ENCODE peak calls at places on chromosomes 5 and 9, in six cellular contexts. Z is uterus, B is spleen, O is cardiac muscle cell, K is AG04450, G is tibial nerve. W is an unnamed sample.

GRCh38 chr5:132812949-132813598 is at the start of gene SOWAHA:
- DNase-seq in K (no peak), G (no peak), B (no peak), O (no peak), Z (no peak), W (no peak)

GRCh38 chr5:115599502-115599901 is 2.8 kb downstream of the TICAM2 start:
- DNase-seq in O (peak; percentile 68), Z (no peak), K (no peak), G (no peak), B (peak; percentile 62), W (no peak)

GRCh38 chr9:22580788-22581187 is 134.2 kb downstream of the DMRTA1 start:
- DNase-seq in Z (no peak), B (no peak), G (no peak), K (no peak), O (no peak), W (no peak)

GRCh38 chr5:72185717-72186388 is 78.6 kb downstream of the MAP1B start:
- DNase-seq in G (peak; percentile 48), O (peak; percentile 30), Z (no peak), K (no peak), B (no peak), W (no peak)

GRCh38 chr9:90890146-90890545 is 88.5 kb downstream of the SYK start:
- DNase-seq in Z (no peak), K (no peak), G (no peak), B (no peak), O (no peak), W (no peak)

GRCh38 chr9:90368241-90368640 is 274.4 kb downstream of the DIRAS2 start:
- DNase-seq in G (no peak), B (no peak), K (no peak), Z (no peak), O (no peak), W (no peak)

GRCh38 chr9:92392690-92393089 is 11.7 kb downstream of the OGN start:
- DNase-seq in Z (no peak), G (no peak), B (no peak), K (no peak), O (no peak), W (no peak)

GRCh38 chr9:95645579-95645978 is 128.8 kb upstream of the PTCH1 start:
- DNase-seq in B (no peak), K (no peak), O (no peak), G (no peak), Z (no peak), W (no peak)

GRCh38 chr9:91586282-91586681 is 162.7 kb upstream of the NFIL3 start:
- DNase-seq in Z (no peak), B (no peak), O (no peak), K (no peak), G (no peak), W (no peak)

GRCh38 chr5:149583394-149583793 is 2.1 kb downstream of the ARHGEF37 start:
- DNase-seq in G (peak; percentile 37), O (peak; percentile 38), B (no peak), K (no peak), Z (peak; percentile 38), W (no peak)

GRCh38 chr5:126445502-126446174 is 22.4 kb downstream of the GRAMD2B start:
- DNase-seq in Z (no peak), K (no peak), G (no peak), B (no peak), O (no peak), W (no peak)

GRCh38 chr5:38379360-38379827 is 121.0 kb downstream of the EGFLAM start:
- DNase-seq in K (no peak), O (peak; percentile 21), B (no peak), G (no peak), Z (no peak), W (no peak)

GRCh38 chr9:35277649-35278359 is 116.0 kb downstream of the UNC13B start:
- DNase-seq in G (peak; percentile 33), O (peak; percentile 86), Z (no peak), B (no peak), K (peak; percentile 13), W (no peak)

GRCh38 chr5:142749321-142749720 is 20.9 kb upstream of the ARHGAP26 start:
- DNase-seq in G (no peak), O (peak; percentile 64), K (peak; percentile 20), Z (no peak), B (no peak), W (no peak)

DNA sequence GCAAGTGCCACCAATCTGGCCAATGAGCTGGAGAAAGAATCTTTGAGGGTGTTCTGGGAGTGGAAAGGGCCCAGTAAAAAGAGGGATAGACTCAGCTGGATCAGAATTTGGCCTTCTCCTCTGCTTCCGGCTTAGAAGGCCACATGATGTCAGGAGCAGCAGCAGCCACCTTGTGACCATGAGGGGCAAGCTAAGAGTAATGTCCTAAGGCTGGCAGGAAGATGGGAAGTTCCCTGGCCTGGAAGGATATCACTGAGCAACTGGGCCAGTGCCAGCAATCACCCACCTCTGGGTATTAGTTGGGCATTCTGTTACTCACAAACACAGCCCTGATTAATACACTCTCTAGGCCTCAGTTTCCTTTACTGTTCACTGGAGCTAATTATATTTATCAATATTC is 44.2 kb downstream of the TSPAN17 start:
- DNase-seq in K (no peak), B (no peak), G (no peak), Z (no peak), O (no peak), W (no peak)
- H3K27me3 ChIP-seq in K (peaks cover 45% of the 10 kb centered on the region), B (peaks cover 6% of the 10 kb centered on the region), G (peaks cover 53% of the 10 kb centered on the region), Z (no peaks in the 10 kb centered on the region), O (peaks cover 8% of the 10 kb centered on the region), W (no peaks in the 10 kb centered on the region)

DNA sequence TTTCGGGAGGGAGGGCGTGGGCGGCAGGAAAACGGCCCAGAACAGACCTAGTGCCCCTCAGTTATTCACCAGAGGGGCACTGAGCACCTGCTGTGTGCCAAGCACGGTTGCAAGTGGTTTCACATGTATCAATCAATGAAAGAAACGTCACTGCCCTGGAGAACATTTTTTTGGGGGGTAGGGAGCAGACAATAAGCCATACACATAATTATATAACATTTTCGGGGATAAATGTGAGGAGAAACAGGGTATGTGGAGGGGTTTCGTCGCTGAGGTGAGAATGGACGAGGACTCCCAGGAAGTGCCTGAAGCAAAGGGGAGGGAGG is 444 bp upstream of the ZNF354A start:
- DNase-seq in Z (no peak), O (no peak), B (no peak), K (no peak), G (no peak), W (no peak)
- H3K4me3 ChIP-seq in Z (peak overlapping the region; percentile 86), O (no peak overlapping the region), B (peak overlapping the region; percentile 93), K (peak overlapping the region; percentile 63), G (no peak overlapping the region), W (peak overlapping the region; percentile 93)

GRCh38 chr5:140037012-140037411 is 6.1 kb downstream of the NRG2 start:
- DNase-seq in Z (no peak), O (no peak), K (no peak), G (no peak), B (no peak), W (no peak)

GRCh38 chr5:140038373-140038957 is 4.6 kb downstream of the NRG2 start:
- DNase-seq in K (peak; percentile 7), B (no peak), O (peak; percentile 30), G (no peak), Z (no peak), W (no peak)

GRCh38 chr5:140039561-140039960 is 3.5 kb downstream of the NRG2 start:
- DNase-seq in B (no peak), Z (no peak), G (no peak), K (no peak), O (peak; percentile 15), W (no peak)

GRCh38 chr5:140040358-140040757 is 2.7 kb downstream of the NRG2 start:
- DNase-seq in G (no peak), B (no peak), O (no peak), Z (no peak), K (no peak), W (no peak)

GRCh38 chr5:140035881-140036280 is 7.2 kb downstream of the NRG2 start:
- DNase-seq in G (no peak), O (no peak), B (no peak), Z (no peak), K (no peak), W (no peak)
- H3K27me3 ChIP-seq in G (peaks cover 6% of the 10 kb centered on the region), O (no peaks in the 10 kb centered on the region), B (no peaks in the 10 kb centered on the region), Z (no peaks in the 10 kb centered on the region), K (peaks cover 26% of the 10 kb centered on the region), W (no peaks in the 10 kb centered on the region)

GRCh38 chr5:158074992-158075769 is 216.2 kb upstream of the CLINT1 start:
- DNase-seq in Z (peak; percentile 79), K (peak; percentile 11), B (no peak), O (peak; percentile 85), G (peak; percentile 71), W (peak; percentile 80)
- H3K4me3 ChIP-seq in Z (peak overlapping the region; percentile 28), K (peak overlapping the region; percentile 1), B (no peak overlapping the region), O (no peak overlapping the region), G (peak overlapping the region; percentile 16), W (no peak overlapping the region)

GRCh38 chr5:88681402-88681801 is 201.6 kb downstream of the MEF2C start:
- DNase-seq in O (no peak), B (no peak), Z (no peak), G (no peak), K (no peak), W (no peak)
- H3K27me3 ChIP-seq in O (peaks cover 100% of the 10 kb centered on the region), B (peaks cover 86% of the 10 kb centered on the region), Z (peaks cover 42% of the 10 kb centered on the region), G (peaks cover 99% of the 10 kb centered on the region), K (peaks cover 95% of the 10 kb centered on the region), W (peaks cover 91% of the 10 kb centered on the region)

DNA sequence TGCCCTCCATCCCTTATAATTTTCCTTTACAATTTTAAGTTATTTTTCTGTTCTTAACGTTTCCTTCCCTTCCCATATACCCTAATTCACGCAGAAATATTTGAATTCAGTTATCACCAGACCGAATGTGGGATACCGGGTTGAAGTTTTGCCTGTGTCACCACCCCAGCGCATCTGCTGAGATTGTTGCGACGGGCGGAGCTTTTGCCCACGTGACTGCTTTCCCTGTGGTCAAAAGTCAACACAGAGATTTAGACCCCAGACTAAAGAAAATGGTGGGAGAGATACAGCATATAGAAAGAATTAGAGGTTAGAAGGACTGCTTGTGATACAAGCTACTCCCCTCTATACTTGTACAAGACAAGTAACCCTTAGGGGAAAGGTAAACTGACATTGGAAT is 326.4 kb upstream of the CTNND2 start:
- DNase-seq in O (no peak), G (no peak), Z (no peak), B (no peak), K (no peak), W (no peak)
- H3K4me3 ChIP-seq in O (no peak overlapping the region), G (no peak overlapping the region), Z (no peak overlapping the region), B (no peak overlapping the region), K (no peak overlapping the region), W (no peak overlapping the region)

GRCh38 chr5:11906495-11906894 is 2.2 kb upstream of the CTNND2 start:
- DNase-seq in O (no peak), G (no peak), B (no peak), Z (no peak), K (no peak), W (no peak)
- H3K27me3 ChIP-seq in O (peaks cover 39% of the 10 kb centered on the region), G (peaks cover 31% of the 10 kb centered on the region), B (peaks cover 7% of the 10 kb centered on the region), Z (no peaks in the 10 kb centered on the region), K (peaks cover 3% of the 10 kb centered on the region), W (no peaks in the 10 kb centered on the region)

GRCh38 chr5:140346348-140347221 is at the start of gene HBEGF:
- DNase-seq in Z (peak; percentile 84), O (peak; percentile 78), B (peak; percentile 92), K (no peak), G (peak; percentile 65), W (peak; percentile 83)

GRCh38 chr5:140345919-140346347 is 470 bp downstream of the HBEGF start:
- DNase-seq in O (peak; percentile 74), B (peak; percentile 88), Z (peak; percentile 62), G (no peak), K (no peak), W (peak; percentile 79)

GRCh38 chr5:140347382-140347781 is 979 bp upstream of the HBEGF start:
- DNase-seq in B (peak; percentile 14), Z (no peak), K (no peak), G (no peak), O (no peak), W (no peak)

GRCh38 chr5:140342896-140343295 is 3.5 kb downstream of the HBEGF start:
- DNase-seq in G (no peak), B (no peak), K (no peak), Z (no peak), O (no peak), W (no peak)

GRCh38 chr5:140344683-140345423 is 1.6 kb downstream of the HBEGF start:
- DNase-seq in G (no peak), O (no peak), Z (no peak), K (no peak), B (peak; percentile 44), W (no peak)
- H3K4me3 ChIP-seq in G (peak overlapping the region; percentile 84), O (peak overlapping the region; percentile 48), Z (no peak overlapping the region), K (peak overlapping the region; percentile 78), B (peak overlapping the region; percentile 76), W (peak overlapping the region; percentile 65)

W was measured in right atrium auricular region.